ENCODE peak calls at places on chromosomes 12 and 14, in seven cellular contexts. L, E, H, F, P, Y and V are unnamed samples.

GRCh38 chr12:71440393-71441349 is 1.1 kb downstream of the LGR5 start:
- DNase-seq in L (no peak), E (no peak), H (no peak), F (peak; percentile 40), P (no peak), Y (no peak), V (no peak)

GRCh38 chr12:124438415-124439056 is 128.9 kb downstream of the NCOR2 start:
- DNase-seq in L (no peak), E (no peak), H (no peak), F (no peak), P (no peak), Y (no peak), V (no peak)

GRCh38 chr14:77988966-77989365 is 181.2 kb upstream of the NRXN3 start:
- DNase-seq in L (no peak), E (no peak), H (no peak), F (no peak), P (no peak), Y (peak; percentile 85), V (peak; percentile 64)

GRCh38 chr12:47808049-47808448 is 11.7 kb downstream of the HDAC7 start:
- DNase-seq in L (peak; percentile 54), E (peak; percentile 83), H (peak; percentile 14), F (no peak), P (peak; percentile 69), Y (no peak), V (peak; percentile 76)

GRCh38 chr14:100605706-100606686 is 18.8 kb upstream of the BEGAIN start:
- DNase-seq in L (peak; percentile 38), E (no peak), H (no peak), F (no peak), P (no peak), Y (no peak), V (peak; percentile 21)

GRCh38 chr14:71212683-71213107 is 305.4 kb downstream of the PCNX1 start:
- DNase-seq in L (no peak), E (no peak), H (no peak), F (no peak), P (no peak), Y (no peak), V (no peak)

GRCh38 chr14:49880267-49881064 is 12.4 kb upstream of the ARF6 start:
- DNase-seq in L (peak; percentile 49), E (no peak), H (no peak), F (no peak), P (no peak), Y (no peak), V (peak; percentile 18)

GRCh38 chr14:28101992-28102391 is 664.6 kb upstream of the FOXG1 start:
- DNase-seq in L (no peak), E (no peak), H (peak; percentile 66), F (no peak), P (no peak), Y (no peak), V (no peak)

GRCh38 chr12:2332266-2332665 is 279.5 kb downstream of the CACNA1C start:
- DNase-seq in L (no peak), E (no peak), H (no peak), F (no peak), P (no peak), Y (peak; percentile 87), V (peak; percentile 39)

GRCh38 chr14:103859416-103860202 is 12.2 kb upstream of the PPP1R13B start:
- DNase-seq in L (no peak), E (no peak), H (no peak), F (no peak), P (no peak), Y (no peak), V (no peak)

GRCh38 chr12:24431872-24432271 is 482.4 kb upstream of the SOX5 start:
- DNase-seq in L (no peak), E (no peak), H (no peak), F (no peak), P (no peak), Y (no peak), V (no peak)

GRCh38 chr12:108237272-108237671 is 101.8 kb downstream of the CMKLR1 start:
- DNase-seq in L (no peak), E (no peak), H (no peak), F (no peak), P (no peak), Y (no peak), V (peak; percentile 1)

GRCh38 chr12:12019881-12020280 is 50.9 kb upstream of the BCL2L14 start:
- DNase-seq in L (peak; percentile 83), E (no peak), H (no peak), F (no peak), P (no peak), Y (no peak), V (peak; percentile 11)

GRCh38 chr12:116121453-116121871 is 156.0 kb downstream of the MED13L start:
- DNase-seq in L (peak; percentile 80), E (no peak), H (no peak), F (no peak), P (no peak), Y (peak; percentile 67), V (peak; percentile 80)

GRCh38 chr12:29148065-29148957 is 767 bp upstream of the FAR2 start:
- DNase-seq in L (no peak), E (peak; percentile 5), H (no peak), F (no peak), P (no peak), Y (peak; percentile 59), V (no peak)

GRCh38 chr14:63986789-63987533 is 134.2 kb downstream of the SYNE2 start:
- DNase-seq in L (peak; percentile 96), E (no peak), H (peak; percentile 14), F (no peak), P (no peak), Y (peak; percentile 82), V (peak; percentile 86)

GRCh38 chr14:78595797-78596196 is 425.6 kb downstream of the NRXN3 start:
- DNase-seq in L (no peak), E (no peak), H (peak; percentile 41), F (no peak), P (no peak), Y (no peak), V (no peak)

GRCh38 chr12:117875652-117876491 is 92.9 kb downstream of the KSR2 start:
- DNase-seq in L (no peak), E (peak; percentile 10), H (peak; percentile 84), F (no peak), P (peak; percentile 23), Y (no peak), V (peak; percentile 37)

GRCh38 chr12:94152292-94153083 is 4.1 kb downstream of the PLXNC1 start:
- DNase-seq in L (peak; percentile 81), E (no peak), H (no peak), F (no peak), P (no peak), Y (no peak), V (no peak)

GRCh38 chr12:120922279-120922678 is 18.1 kb upstream of the SPPL3 start:
- DNase-seq in L (no peak), E (no peak), H (no peak), F (no peak), P (no peak), Y (no peak), V (no peak)

GRCh38 chr12:98998697-98999299 is 353.7 kb downstream of the APAF1 start:
- DNase-seq in L (peak; percentile 37), E (no peak), H (peak; percentile 57), F (peak; percentile 18), P (no peak), Y (peak; percentile 67), V (peak; percentile 46)

GRCh38 chr12:128531153-128531552 is 264.2 kb downstream of the TMEM132C start:
- DNase-seq in L (no peak), E (no peak), H (no peak), F (no peak), P (no peak), Y (no peak), V (no peak)

GRCh38 chr12:234891-235415 is 21.0 kb upstream of the SLC6A12 start:
- DNase-seq in L (no peak), E (no peak), H (no peak), F (no peak), P (no peak), Y (no peak), V (no peak)

GRCh38 chr12:57008113-57008687 is 1.9 kb upstream of the ZBTB39 start:
- DNase-seq in L (peak; percentile 74), E (no peak), H (peak; percentile 52), F (no peak), P (no peak), Y (peak; percentile 84), V (peak; percentile 76)

GRCh38 chr14:24196071-24197061 is 1.1 kb upstream of the TM9SF1 start:
- DNase-seq in L (no peak), E (no peak), H (no peak), F (no peak), P (no peak), Y (peak; percentile 29), V (peak; percentile 42)

GRCh38 chr14:35708072-35708471 is 101.0 kb downstream of the RALGAPA1 start:
- DNase-seq in L (no peak), E (no peak), H (no peak), F (no peak), P (no peak), Y (no peak), V (no peak)

GRCh38 chr12:94563261-94563660 is 87.1 kb downstream of the TMCC3 start:
- DNase-seq in L (no peak), E (no peak), H (no peak), F (no peak), P (no peak), Y (no peak), V (no peak)

GRCh38 chr14:101879212-101880015 is 85.0 kb upstream of the DYNC1H1 start:
- DNase-seq in L (no peak), E (no peak), H (no peak), F (no peak), P (no peak), Y (no peak), V (no peak)